ENCODE peak calls at places on chromosomes 13 and 19, in four cellular contexts. H is breast epithelium, O is HCT116, F is upper lobe of left lung. V is an unnamed sample.

GRCh38 chr13:34256236-34256635 is 438.3 kb downstream of the RFC3 start:
- DNase-seq in H (no peak), O (no peak), F (no peak), V (no peak)

GRCh38 chr13:19766637-19767036 is 16.1 kb downstream of the PSPC1 start:
- DNase-seq in H (no peak), O (no peak), F (no peak), V (no peak)

GRCh38 chr13:29595380-29596063 is at the start of gene SLC7A1:
- DNase-seq in H (peak), O (peak), F (peak), V (peak)

GRCh38 chr13:99357149-99357596 is 50.0 kb upstream of the GPR183 start:
- DNase-seq in H (no peak), O (no peak), F (no peak), V (no peak)

GRCh38 chr13:111363591-111363990 is 43.1 kb downstream of the TEX29 start:
- DNase-seq in H (no peak), O (no peak), F (no peak), V (no peak)

GRCh38 chr13:46668302-46668720 is 115.3 kb downstream of the LRCH1 start:
- DNase-seq in H (no peak), O (no peak), F (no peak), V (no peak)

GRCh38 chr13:71464673-71465072 is 402.3 kb downstream of the DACH1 start:
- DNase-seq in H (no peak), O (no peak), F (no peak), V (no peak)

GRCh38 chr19:17560205-17560595 is 4.8 kb downstream of the COLGALT1 start:
- DNase-seq in H (no peak), O (no peak), F (no peak), V (no peak)

GRCh38 chr13:26482451-26483197 is 74.9 kb upstream of the WASF3 start:
- DNase-seq in H (peak), O (peak), F (no peak), V (peak)

GRCh38 chr19:402786-403185 is 6.2 kb downstream of the C2CD4C start:
- DNase-seq in H (no peak), O (no peak), F (no peak), V (no peak)

GRCh38 chr19:56142087-56142787 is 1.1 kb downstream of the ZNF444 start:
- DNase-seq in H (peak), O (no peak), F (no peak), V (no peak)

GRCh38 chr19:50252111-50252886 is 48.9 kb downstream of the MYH14 start:
- DNase-seq in H (no peak), O (no peak), F (no peak), V (no peak)

GRCh38 chr19:8481616-8482015 is 20.8 kb downstream of the PRAM1 start:
- DNase-seq in H (no peak), O (no peak), F (peak), V (no peak)

GRCh38 chr13:99965329-99966000 is 6.1 kb downstream of the ZIC5 start:
- DNase-seq in H (no peak), O (no peak), F (no peak), V (no peak)

GRCh38 chr13:33376212-33376611 is 90.7 kb upstream of the STARD13 start:
- DNase-seq in H (no peak), O (no peak), F (no peak), V (no peak)

GRCh38 chr19:18670313-18670712 is 13.2 kb upstream of the CRTC1 start:
- DNase-seq in H (no peak), O (no peak), F (no peak), V (no peak)

GRCh38 chr13:107590556-107590955 is 624.8 kb downstream of the LIG4 start:
- DNase-seq in H (no peak), O (no peak), F (no peak), V (no peak)

GRCh38 chr19:16338470-16339360 is 14.1 kb downstream of the KLF2 start:
- DNase-seq in H (no peak), O (peak), F (peak), V (peak)

GRCh38 chr19:8451885-8452284 is 7.1 kb downstream of the HNRNPM start:
- DNase-seq in H (no peak), O (no peak), F (no peak), V (no peak)

GRCh38 chr13:113923376-113924063 is 50.4 kb downstream of the C13orf46 start:
- DNase-seq in H (no peak), O (no peak), F (no peak), V (no peak)

GRCh38 chr19:4477034-4477801 is 5.1 kb downstream of the HDGFL2 start:
- DNase-seq in H (no peak), O (no peak), F (no peak), V (no peak)

GRCh38 chr19:45637890-45638667 is 1.1 kb downstream of the EML2 start:
- DNase-seq in H (no peak), O (no peak), F (no peak), V (no peak)

GRCh38 chr19:16872728-16873127 is 16.1 kb upstream of the F2RL3 start:
- DNase-seq in H (no peak), O (no peak), F (no peak), V (no peak)

GRCh38 chr19:19649580-19649995 is 6.1 kb upstream of the GMIP start:
- DNase-seq in H (no peak), O (no peak), F (peak), V (peak)

GRCh38 chr13:21638319-21639282 is 32.3 kb upstream of the FGF9 start:
- DNase-seq in H (no peak), O (no peak), F (no peak), V (no peak)

GRCh38 chr13:46478641-46479040 is 74.3 kb upstream of the LRCH1 start:
- DNase-seq in H (no peak), O (no peak), F (no peak), V (no peak)

GRCh38 chr19:21092107-21092506 is 10.1 kb downstream of the ZNF714 start:
- DNase-seq in H (no peak), O (no peak), F (no peak), V (no peak)

GRCh38 chr19:45152504-45153338 is 8.1 kb downstream of the NKPD1 start:
- DNase-seq in H (no peak), O (no peak), F (peak), V (peak)

GRCh38 chr19:54356444-54357056 is 8.2 kb downstream of the LAIR1 start:
- DNase-seq in H (no peak), O (no peak), F (no peak), V (no peak)

GRCh38 chr19:14432817-14433453 is at the start of gene PKN1:
- DNase-seq in H (no peak), O (no peak), F (peak), V (peak)

GRCh38 chr19:19055701-19056100 is 8.1 kb upstream of the SLC25A42 start:
- DNase-seq in H (no peak), O (no peak), F (peak), V (no peak)

GRCh38 chr13:70841240-70842061 is 733.2 kb upstream of the KLHL1 start:
- DNase-seq in H (no peak), O (no peak), F (peak), V (no peak)

GRCh38 chr19:18742324-18742723 is 48.8 kb downstream of the COMP start:
- DNase-seq in H (no peak), O (no peak), F (no peak), V (no peak)

GRCh38 chr13:111955412-111955769 is 111.6 kb upstream of the SOX1 start:
- DNase-seq in H (no peak), O (no peak), F (no peak), V (no peak)

GRCh38 chr13:50805805-50806204 is 37.7 kb downstream of the DLEU7 start:
- DNase-seq in H (no peak), O (peak), F (no peak), V (no peak)

GRCh38 chr13:36820222-36820621 is 1.2 kb downstream of the RFXAP start:
- DNase-seq in H (no peak), O (no peak), F (no peak), V (no peak)

GRCh38 chr13:106534844-106535551 is 464 bp downstream of the EFNB2 start:
- DNase-seq in H (no peak), O (no peak), F (no peak), V (peak)

GRCh38 chr19:9936151-9937000 is at the start of gene OLFM2:
- DNase-seq in H (no peak), O (no peak), F (peak), V (no peak)

GRCh38 chr13:113122571-113123225 is at the start of gene F10:
- DNase-seq in H (peak), O (peak), F (peak), V (no peak)

GRCh38 chr19:38320969-38321339 is 1.3 kb downstream of the KCNK6 start:
- DNase-seq in H (no peak), O (no peak), F (no peak), V (no peak)

GRCh38 chr19:38318595-38319142 is 976 bp upstream of the KCNK6 start:
- DNase-seq in H (no peak), O (no peak), F (no peak), V (no peak)

GRCh38 chr19:38321646-38322323 is 2.1 kb downstream of the KCNK6 start:
- DNase-seq in H (no peak), O (no peak), F (no peak), V (no peak)

GRCh38 chr19:38317104-38317612 is 1.4 kb upstream of the YIF1B start:
- DNase-seq in H (no peak), O (no peak), F (no peak), V (no peak)

GRCh38 chr19:38319421-38320258 is at the start of gene KCNK6:
- DNase-seq in H (no peak), O (no peak), F (peak), V (no peak)
- TF ChIP-seq POLR2AphosphoS5 in H (peak), O (peak), F (peak), V (no peak)

DNA sequence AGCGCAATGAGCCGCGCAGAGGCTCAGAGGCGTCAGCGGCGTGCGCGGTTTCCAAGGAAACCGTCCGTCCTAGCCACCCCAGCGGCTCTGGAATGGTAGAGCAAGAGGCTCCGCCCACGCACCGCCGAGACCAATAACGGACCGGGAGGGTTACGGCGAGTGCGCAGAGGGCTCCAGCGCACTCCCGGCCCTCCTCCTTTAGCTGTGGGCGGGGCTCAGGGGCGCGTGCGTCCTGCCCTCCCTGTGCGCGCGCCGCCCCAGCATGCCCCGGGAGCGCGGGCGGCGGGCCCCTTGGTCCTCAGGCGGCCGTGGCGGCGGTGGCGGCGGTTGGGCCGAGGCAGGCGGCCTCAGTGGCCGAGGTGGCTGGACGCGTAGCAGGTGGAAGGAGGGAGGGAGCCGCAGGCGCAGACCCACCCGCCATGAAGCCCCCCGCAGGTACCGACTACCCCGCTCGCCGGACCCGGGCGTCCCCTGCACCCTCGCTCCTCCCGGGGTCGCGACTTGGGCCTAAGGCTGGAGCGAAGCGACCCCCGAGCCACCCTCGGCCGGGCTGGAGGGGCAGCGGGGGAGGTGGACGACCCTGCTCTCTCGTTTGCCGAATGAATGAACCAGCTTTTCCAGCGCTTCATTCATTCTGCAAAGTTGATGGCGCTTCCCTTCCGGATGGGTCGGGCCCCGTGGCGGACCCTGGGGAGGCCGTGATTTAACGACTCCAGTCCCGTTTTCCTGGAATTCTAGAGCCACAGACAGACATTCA is at the start of gene THOP1:
- DNase-seq in H (peak), O (peak), F (peak), V (peak)
- TF ChIP-seq POLR2A in H (no peak), O (peak), F (no peak), V (peak)

GRCh38 chr19:39405261-39405912 is 1.3 kb upstream of the ZFP36 start:
- DNase-seq in H (no peak), O (no peak), F (no peak), V (no peak)

GRCh38 chr19:39407394-39407643 is 672 bp downstream of the ZFP36 start:
- DNase-seq in H (no peak), O (no peak), F (no peak), V (no peak)

GRCh38 chr19:39405930-39406655 is 554 bp upstream of the ZFP36 start:
- DNase-seq in H (no peak), O (no peak), F (no peak), V (no peak)

GRCh38 chr19:39407644-39408391 is 1.2 kb downstream of the ZFP36 start:
- DNase-seq in H (peak), O (no peak), F (peak), V (no peak)

DNA sequence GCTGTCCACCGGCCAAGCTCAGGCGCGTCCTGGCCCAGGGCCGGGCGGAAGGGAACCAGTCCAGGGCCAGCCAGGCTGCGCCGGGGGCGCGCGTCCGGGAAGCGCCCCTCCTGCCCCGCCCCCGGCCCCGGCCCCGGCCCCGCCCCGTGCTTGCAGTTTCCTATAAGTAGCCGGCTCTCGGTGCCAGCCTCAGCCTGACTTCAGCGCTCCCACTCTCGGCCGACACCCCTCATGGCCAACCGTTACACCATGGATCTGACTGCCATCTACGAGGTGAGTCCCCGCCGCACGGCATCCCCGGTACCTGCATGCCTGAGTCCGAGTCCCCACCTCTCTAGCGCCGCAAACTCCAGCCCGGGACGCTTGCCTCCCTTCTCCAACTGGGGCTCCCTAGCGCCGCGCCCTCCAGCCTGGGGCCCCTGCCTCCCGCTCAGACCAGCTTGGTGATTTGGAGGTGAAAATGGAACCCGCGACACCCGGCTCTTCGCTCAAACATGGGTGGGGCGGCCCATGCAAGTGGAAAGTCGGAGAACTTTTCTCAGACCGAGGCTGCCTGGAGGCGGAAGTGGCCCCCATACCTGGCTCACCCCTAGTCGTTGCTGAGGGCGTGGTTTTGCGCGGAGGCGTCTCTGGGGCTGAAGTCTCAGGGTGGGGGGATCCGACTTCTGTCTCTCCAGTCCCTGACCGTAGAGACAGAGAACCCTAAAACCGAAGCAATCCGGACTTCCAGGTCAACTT is at the start of gene ZFP36:
- DNase-seq in H (peak), O (peak), F (peak), V (peak)
- TF ChIP-seq POLR2AphosphoS5 in H (peak), O (peak), F (peak), V (peak)

DNA sequence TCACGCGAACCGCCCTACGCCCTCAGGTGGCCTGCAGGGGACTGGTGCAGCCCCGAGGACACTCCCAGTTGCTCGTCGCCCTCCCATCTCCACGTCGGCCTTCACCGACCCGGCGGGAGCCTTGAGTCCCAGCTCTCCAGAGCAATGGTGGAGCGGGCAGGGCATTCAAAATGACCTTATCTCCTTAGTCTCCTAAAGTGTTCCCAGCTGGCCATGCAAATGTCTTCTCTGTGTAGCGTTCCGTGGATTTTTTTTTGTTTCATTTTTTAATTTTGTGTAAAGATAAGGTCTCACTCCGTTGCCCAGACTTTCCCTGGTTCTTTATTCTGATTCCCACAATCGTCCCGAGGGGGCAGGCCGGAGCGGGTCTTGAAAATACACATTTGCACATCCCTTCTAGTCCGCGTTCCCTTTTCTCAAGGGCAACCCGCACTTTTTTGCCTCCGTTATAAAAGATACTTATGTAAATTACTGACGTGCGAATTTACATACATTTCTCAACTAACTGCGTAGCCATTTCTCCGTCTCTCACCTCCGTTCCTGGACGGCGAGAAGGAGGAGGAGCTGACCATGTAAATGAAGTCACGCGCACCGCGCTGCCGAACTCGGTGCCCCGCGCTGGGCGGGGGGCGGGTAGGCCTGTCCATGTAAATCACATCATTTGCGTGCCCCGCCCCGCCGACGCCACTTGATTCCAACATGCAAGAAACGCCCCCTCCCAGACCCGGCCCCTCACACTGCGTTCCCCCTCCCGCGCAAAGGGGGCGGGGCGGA is 581 bp upstream of the EGLN2 start:
- DNase-seq in H (peak), O (peak), F (peak), V (peak)
- TF ChIP-seq POLR2A in H (peak), O (no peak), F (peak), V (peak)

DNA sequence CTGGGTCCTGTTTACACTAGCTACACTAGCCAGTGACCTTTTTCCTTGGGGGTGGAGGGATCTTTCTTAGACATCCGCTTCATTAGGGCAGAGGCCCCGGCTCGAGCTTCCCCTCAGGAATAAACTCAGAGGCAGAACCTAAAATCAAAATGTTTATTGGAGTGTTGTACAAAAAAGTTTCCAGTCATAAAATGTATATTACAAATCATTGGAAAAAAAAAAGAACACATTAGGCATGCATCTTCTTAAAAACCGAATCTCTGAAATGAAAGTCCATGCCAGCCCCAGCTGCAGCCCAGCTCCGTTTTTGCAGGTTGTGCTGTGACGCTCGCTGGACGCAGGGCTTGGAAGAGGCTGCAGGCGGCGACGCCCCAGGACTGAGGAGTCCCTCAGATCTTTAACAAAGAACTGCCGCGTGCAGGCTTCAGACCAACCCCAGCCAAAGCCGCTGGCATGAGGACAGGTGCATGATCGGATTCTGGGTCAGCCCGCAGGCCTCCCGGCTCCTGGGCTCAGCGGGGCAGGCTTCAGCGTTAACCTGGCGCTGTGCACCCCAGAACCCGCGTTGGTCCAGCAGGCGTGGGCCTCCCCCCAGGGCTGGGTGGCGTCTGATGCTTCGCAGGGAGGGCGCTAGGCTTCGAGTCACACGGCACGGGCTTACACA is 773 bp upstream of the TIMM13 start:
- DNase-seq in H (no peak), O (no peak), F (peak), V (no peak)
- TF ChIP-seq POLR2AphosphoS5 in H (no peak), O (peak), F (no peak), V (no peak)

GRCh38 chr13:45333251-45333972 is 7.6 kb downstream of the TPT1 start:
- DNase-seq in H (no peak), O (no peak), F (no peak), V (no peak)
- TF ChIP-seq POLR2A in H (no peak), O (no peak), F (no peak), V (peak)

DNA sequence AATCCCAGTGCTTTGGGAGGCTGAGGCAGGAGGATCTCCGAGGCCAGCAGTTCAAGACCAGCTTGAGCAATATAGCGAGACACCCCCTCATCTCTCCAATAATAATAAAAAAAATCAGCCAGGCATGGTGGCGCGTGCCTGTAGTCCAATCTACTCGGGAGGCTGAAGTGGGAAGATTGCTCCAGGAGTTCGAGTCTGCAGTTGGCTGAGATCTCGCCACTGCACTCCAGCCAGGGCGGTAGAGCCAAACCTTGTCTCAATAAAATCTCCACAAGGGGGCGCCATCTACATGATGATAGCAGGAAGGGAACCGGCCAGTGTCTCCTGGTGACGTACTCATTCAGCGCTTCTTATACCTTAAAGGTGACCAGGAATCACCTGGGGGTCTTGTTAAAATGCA is 13.6 kb upstream of the C5AR1 start:
- DNase-seq in H (no peak), O (peak), F (no peak), V (peak)
- TF ChIP-seq POLR2AphosphoS5 in H (no peak), O (no peak), F (no peak), V (no peak)

GRCh38 chr19:46729696-46730095 is 12.8 kb upstream of the PRKD2 start:
- DNase-seq in H (no peak), O (no peak), F (no peak), V (no peak)
- TF ChIP-seq POLR2A in H (no peak), O (no peak), F (no peak), V (no peak)